ENCODE peak calls at places on chromosomes 7 and 10, in six cellular contexts. N is T-cell, S is left ventricle myocardium inferior, K is HAP-1, Q is NCI-H748 treated with DMSO at 0.1 percent for 48 hours, M is progenitor cell of endocrine pancreas. L is an unnamed sample.

GRCh38 chr10:131269776-131270460 is 41.6 kb downstream of the TCERG1L start:
- DNase-seq in N (no peak), S (no peak), K (no peak), Q (no peak), M (no peak), L (no peak)

GRCh38 chr7:131722371-131722770 is 165.9 kb upstream of the PODXL start:
- DNase-seq in N (no peak), S (no peak), K (no peak), Q (no peak), M (no peak), L (no peak)

GRCh38 chr7:100867796-100868485 is 754 bp downstream of the TRIP6 start:
- DNase-seq in N (no peak), S (no peak), K (no peak), Q (no peak), M (peak), L (no peak)

GRCh38 chr7:20330176-20330796 is 414 bp upstream of the ITGB8 start:
- DNase-seq in N (no peak), S (peak), K (peak), Q (peak), M (peak), L (peak)

GRCh38 chr10:116827214-116827671 is 22.1 kb upstream of the ENO4 start:
- DNase-seq in N (no peak), S (no peak), K (no peak), Q (no peak), M (no peak), L (no peak)

GRCh38 chr7:32670105-32670504 is 174.8 kb downstream of the AVL9 start:
- DNase-seq in N (no peak), S (no peak), K (no peak), Q (no peak), M (no peak), L (peak)

GRCh38 chr7:5231811-5232484 is 41.9 kb downstream of the WIPI2 start:
- DNase-seq in N (no peak), S (no peak), K (no peak), Q (no peak), M (no peak), L (no peak)

GRCh38 chr7:116796471-116796870 is 65.9 kb upstream of the CAPZA2 start:
- DNase-seq in N (no peak), S (no peak), K (no peak), Q (no peak), M (no peak), L (no peak)

GRCh38 chr10:123274513-123275182 is 120.4 kb downstream of the BUB3 start:
- DNase-seq in N (no peak), S (no peak), K (no peak), Q (peak), M (no peak), L (no peak)

GRCh38 chr7:151863386-151864079 is 13.4 kb downstream of the PRKAG2 start:
- DNase-seq in N (no peak), S (no peak), K (no peak), Q (no peak), M (no peak), L (no peak)

GRCh38 chr10:50992972-50993766 is 81.1 kb upstream of the PRKG1 start:
- DNase-seq in N (no peak), S (peak), K (no peak), Q (no peak), M (no peak), L (peak)

L was measured in HCEC 1CT.